ENCODE peak calls at places on chromosomes 2 and 18, in eight cellular contexts. One of them, this sample, is unnamed.

GRCh38 chr18:79681484-79682387 is 2.1 kb downstream of the CTDP1 start:
- DNase-seq in M059J: no peak
- DNase-seq in NCI-H1092: no peak
- DNase-seq in transverse colon: peak
- DNase-seq in AG09309: no peak
- DNase-seq in HS-27A: no peak
- DNase-seq in smooth muscle cell of the brain vasculature: no peak
- DNase-seq in neural crest cell: no peak
- DNase-seq in this sample: no peak

GRCh38 chr2:177983183-177983788 is 89.3 kb downstream of the PDE11A start:
- DNase-seq in M059J: peak
- DNase-seq in NCI-H1092: peak
- DNase-seq in transverse colon: peak
- DNase-seq in AG09309: no peak
- DNase-seq in HS-27A: no peak
- DNase-seq in smooth muscle cell of the brain vasculature: peak
- DNase-seq in neural crest cell: peak
- DNase-seq in this sample: peak

GRCh38 chr2:98769784-98770183 is 38.9 kb upstream of the MGAT4A start:
- DNase-seq in M059J: no peak
- DNase-seq in NCI-H1092: peak
- DNase-seq in transverse colon: no peak
- DNase-seq in AG09309: no peak
- DNase-seq in HS-27A: no peak
- DNase-seq in smooth muscle cell of the brain vasculature: no peak
- DNase-seq in neural crest cell: no peak
- DNase-seq in this sample: no peak

GRCh38 chr2:102294802-102295489 is 16.4 kb upstream of the IL1RL1 start:
- DNase-seq in M059J: peak
- DNase-seq in NCI-H1092: no peak
- DNase-seq in transverse colon: no peak
- DNase-seq in AG09309: no peak
- DNase-seq in HS-27A: no peak
- DNase-seq in smooth muscle cell of the brain vasculature: no peak
- DNase-seq in neural crest cell: no peak
- DNase-seq in this sample: no peak

GRCh38 chr2:113977660-113978523 is 88.0 kb downstream of the ACTR3 start:
- DNase-seq in M059J: peak
- DNase-seq in NCI-H1092: no peak
- DNase-seq in transverse colon: no peak
- DNase-seq in AG09309: no peak
- DNase-seq in HS-27A: no peak
- DNase-seq in smooth muscle cell of the brain vasculature: no peak
- DNase-seq in neural crest cell: no peak
- DNase-seq in this sample: peak

GRCh38 chr2:168574856-168575630 is 119.0 kb downstream of the CERS6 start:
- DNase-seq in M059J: peak
- DNase-seq in NCI-H1092: no peak
- DNase-seq in transverse colon: no peak
- DNase-seq in AG09309: no peak
- DNase-seq in HS-27A: no peak
- DNase-seq in smooth muscle cell of the brain vasculature: no peak
- DNase-seq in neural crest cell: no peak
- DNase-seq in this sample: no peak

GRCh38 chr18:31581498-31582197 is 10.0 kb upstream of the TTR start:
- DNase-seq in M059J: peak
- DNase-seq in NCI-H1092: no peak
- DNase-seq in transverse colon: no peak
- DNase-seq in AG09309: peak
- DNase-seq in HS-27A: no peak
- DNase-seq in smooth muscle cell of the brain vasculature: no peak
- DNase-seq in neural crest cell: no peak
- DNase-seq in this sample: no peak

GRCh38 chr2:61832183-61832841 is 21.5 kb downstream of the FAM161A start:
- DNase-seq in M059J: no peak
- DNase-seq in NCI-H1092: no peak
- DNase-seq in transverse colon: no peak
- DNase-seq in AG09309: no peak
- DNase-seq in HS-27A: no peak
- DNase-seq in smooth muscle cell of the brain vasculature: no peak
- DNase-seq in neural crest cell: no peak
- DNase-seq in this sample: no peak

GRCh38 chr18:79740741-79741700 is 56.7 kb upstream of the KCNG2 start:
- DNase-seq in M059J: no peak
- DNase-seq in NCI-H1092: no peak
- DNase-seq in transverse colon: no peak
- DNase-seq in AG09309: no peak
- DNase-seq in HS-27A: no peak
- DNase-seq in smooth muscle cell of the brain vasculature: peak
- DNase-seq in neural crest cell: no peak
- DNase-seq in this sample: no peak

GRCh38 chr2:85661139-85661858 is 6.7 kb downstream of the SFTPB start:
- DNase-seq in M059J: no peak
- DNase-seq in NCI-H1092: no peak
- DNase-seq in transverse colon: no peak
- DNase-seq in AG09309: no peak
- DNase-seq in HS-27A: no peak
- DNase-seq in smooth muscle cell of the brain vasculature: no peak
- DNase-seq in neural crest cell: no peak
- DNase-seq in this sample: no peak

This sample was measured in testis.